ENCODE peak calls at places on chromosome X, in five cellular contexts. E is astrocyte; I is naive thymus-derived CD4-positive, alpha-beta T cell; J is thoracic aorta; C is upper lobe of right lung. G is an unnamed sample.

GRCh38 chrX:63661676-63662075 is 123.3 kb downstream of the ARHGEF9 start:
- DNase-seq in C (no peak), J (no peak), E (no peak), I (no peak), G (no peak)

GRCh38 chrX:72468607-72469006 is 104.0 kb downstream of the HDAC8 start:
- DNase-seq in E (no peak), I (no peak), C (no peak), J (no peak), G (no peak)

GRCh38 chrX:150361777-150362351 is 1.3 kb upstream of the MAMLD1 start:
- DNase-seq in J (no peak), I (peak; percentile 13), E (peak; percentile 25), C (no peak), G (peak; percentile 16)

GRCh38 chrX:153573999-153574398 is 24.9 kb downstream of the CCNQ start:
- DNase-seq in I (no peak), E (no peak), C (no peak), J (no peak), G (no peak)

GRCh38 chrX:41491267-41492004 is 44.3 kb downstream of the NYX start:
- DNase-seq in C (no peak), I (no peak), J (no peak), E (peak; percentile 96), G (peak; percentile 65)

GRCh38 chrX:9414416-9414815 is 50.4 kb upstream of the TBL1X start:
- DNase-seq in J (no peak), I (no peak), C (no peak), E (no peak), G (no peak)

GRCh38 chrX:150849486-150849885 is 49.0 kb downstream of the CD99L2 start:
- DNase-seq in E (no peak), I (no peak), C (no peak), J (no peak), G (no peak)

GRCh38 chrX:14506866-14507265 is 22.5 kb upstream of the GLRA2 start:
- DNase-seq in E (no peak), J (no peak), I (no peak), C (no peak), G (no peak)

GRCh38 chrX:132818638-132819037 is 139.8 kb downstream of the HS6ST2 start:
- DNase-seq in I (no peak), C (no peak), E (no peak), J (no peak), G (no peak)

GRCh38 chrX:114051667-114052315 is 532.1 kb upstream of the HTR2C start:
- DNase-seq in I (no peak), E (no peak), C (no peak), J (no peak), G (no peak)

GRCh38 chrX:103607385-103608304 is at the start of gene TCEAL3:
- DNase-seq in J (no peak), E (peak; percentile 25), I (peak; percentile 31), C (peak; percentile 82), G (peak; percentile 44)

GRCh38 chrX:49210406-49210805 is 10.4 kb upstream of the SYP start:
- DNase-seq in I (no peak), C (no peak), E (no peak), J (no peak), G (no peak)

GRCh38 chrX:37349131-37350033 is at the start of gene PRRG1:
- DNase-seq in E (peak; percentile 67), C (peak; percentile 89), I (no peak), J (peak; percentile 9), G (peak; percentile 60)

GRCh38 chrX:76957485-76957884 is 489.7 kb upstream of the FGF16 start:
- DNase-seq in J (no peak), I (no peak), C (no peak), E (no peak), G (no peak)

GRCh38 chrX:65643046-65643785 is 24.2 kb upstream of the MSN start:
- DNase-seq in E (peak; percentile 48), C (no peak), J (no peak), I (no peak), G (no peak)

GRCh38 chrX:11672213-11672612 is 6.5 kb upstream of the ARHGAP6 start:
- DNase-seq in I (no peak), E (peak; percentile 10), J (no peak), C (no peak), G (no peak)

GRCh38 chrX:9942086-9942485 is 25.1 kb upstream of the CLDN34 start:
- DNase-seq in E (no peak), J (no peak), C (no peak), I (no peak), G (peak; percentile 58)

GRCh38 chrX:84956304-84956703 is 47.4 kb upstream of the APOOL start:
- DNase-seq in E (no peak), C (no peak), I (no peak), J (no peak), G (no peak)
- H3K27ac ChIP-seq in E (no peak overlapping the region), C (no peak overlapping the region), I (no peak overlapping the region), J (no peak overlapping the region), G (no peak overlapping the region)

DNA sequence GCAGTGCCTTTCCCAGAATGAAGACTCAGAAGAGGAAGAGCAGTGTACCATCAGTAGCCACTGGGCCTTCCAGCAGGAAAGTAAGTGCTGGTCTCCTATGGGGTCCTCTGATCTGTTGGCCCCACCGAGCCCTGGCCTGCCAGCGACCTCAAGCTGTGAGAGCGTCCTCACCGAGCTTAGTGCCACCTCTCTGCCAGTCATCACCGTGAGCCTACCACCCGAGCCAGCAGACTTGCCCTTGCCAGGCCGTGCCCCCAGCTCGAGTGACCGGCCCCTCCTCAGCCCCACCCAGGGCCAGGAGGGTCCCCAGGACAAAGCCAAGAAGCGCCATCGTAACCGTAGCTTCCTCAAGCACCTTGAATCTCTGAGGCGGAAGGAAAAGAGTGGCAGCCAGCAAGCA is 69.7 kb downstream of the STARD8 start:
- DNase-seq in I (no peak), E (no peak), C (no peak), J (no peak), G (no peak)
- H3K9me3 ChIP-seq in I (no peaks in the 10 kb centered on the region), E (no peaks in the 10 kb centered on the region), C (no peaks in the 10 kb centered on the region), J (no peaks in the 10 kb centered on the region), G (no peaks in the 10 kb centered on the region)

GRCh38 chrX:53089224-53089842 is 4.6 kb upstream of the KANTR start:
- DNase-seq in I (peak; percentile 45), C (no peak), J (no peak), E (peak; percentile 39), G (no peak)
- H3K4me3 ChIP-seq in I (peak overlapping the region; percentile 53), C (peak overlapping the region; percentile 40), J (peak overlapping the region; percentile 77), E (peak overlapping the region; percentile 61), G (no peak overlapping the region)

GRCh38 chrX:39762266-39762841 is 335.4 kb downstream of the BCOR start:
- DNase-seq in C (no peak), J (no peak), E (peak; percentile 90), I (no peak), G (peak; percentile 28)

GRCh38 chrX:39757971-39758370 is 339.8 kb downstream of the BCOR start:
- DNase-seq in J (no peak), E (peak; percentile 92), I (no peak), C (no peak), G (no peak)

GRCh38 chrX:39759526-39760224 is 338.1 kb downstream of the BCOR start:
- DNase-seq in E (peak; percentile 79), J (no peak), I (no peak), C (peak; percentile 66), G (peak; percentile 64)

GRCh38 chrX:39758791-39759525 is 338.8 kb downstream of the BCOR start:
- DNase-seq in E (peak; percentile 26), C (no peak), J (no peak), I (no peak), G (no peak)

DNA sequence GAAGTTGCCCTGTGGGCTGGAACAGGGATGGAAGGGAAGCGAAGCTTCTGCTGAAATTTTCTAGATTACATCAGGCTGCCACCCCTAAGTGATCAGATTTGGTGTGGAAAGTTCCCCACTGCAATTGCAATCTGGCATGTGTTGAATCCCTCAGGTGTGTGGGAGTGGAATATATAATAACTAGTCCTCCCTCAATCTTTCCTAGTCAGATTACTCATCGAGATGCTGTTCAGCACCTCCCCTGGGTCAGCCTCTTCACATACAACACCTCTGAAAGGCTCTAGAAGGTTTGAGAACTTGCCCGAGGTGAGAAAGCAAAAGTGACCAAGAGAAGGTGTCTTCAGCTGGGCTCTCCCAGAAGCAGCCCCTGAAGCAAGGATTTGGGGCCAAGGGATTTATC is 336.8 kb downstream of the BCOR start:
- DNase-seq in C (no peak), J (no peak), I (no peak), E (peak; percentile 25), G (no peak)
- H3K27ac ChIP-seq in C (no peak overlapping the region), J (peak overlapping the region; percentile 89), I (no peak overlapping the region), E (no peak overlapping the region), G (no peak overlapping the region)

GRCh38 chrX:1224954-1225353 is 12.5 kb upstream of the CRLF2 start:
- DNase-seq in C (no peak), I (no peak), E (no peak), J (no peak), G (no peak)

GRCh38 chrX:1221296-1221845 is 8.9 kb upstream of the CRLF2 start:
- DNase-seq in I (no peak), E (no peak), J (no peak), C (no peak), G (no peak)

GRCh38 chrX:1222511-1223252 is 10.2 kb upstream of the CRLF2 start:
- DNase-seq in E (no peak), I (no peak), J (no peak), C (no peak), G (no peak)

GRCh38 chrX:1223253-1223621 is 10.8 kb upstream of the CRLF2 start:
- DNase-seq in C (no peak), J (no peak), E (no peak), I (no peak), G (no peak)

GRCh38 chrX:1226249-1226648 is 13.8 kb upstream of the CRLF2 start:
- DNase-seq in C (no peak), E (no peak), J (no peak), I (no peak), G (no peak)
- H3K9me3 ChIP-seq in C (peaks cover 7% of the 10 kb centered on the region), E (peaks cover 9% of the 10 kb centered on the region), J (peaks cover 5% of the 10 kb centered on the region), I (no peaks in the 10 kb centered on the region), G (peaks cover 3% of the 10 kb centered on the region)